ENCODE peak calls at places on chromosomes 13 and 19, in eight cellular contexts. G is CD8-positive, alpha-beta T cell; A is heart right ventricle; I is PC-9; N is dorsolateral prefrontal cortex; Z is A549; O is SK-N-SH; Y is IMR-90. L is an unnamed sample.

GRCh38 chr19:8456064-8456463 is 11.3 kb downstream of the HNRNPM start:
- DNase-seq in I (no peak), A (no peak), Y (no peak), O (no peak), N (no peak), G (no peak), Z (peak), L (no peak)

GRCh38 chr19:34131100-34131499 is 41.2 kb upstream of the LSM14A start:
- DNase-seq in A (no peak), N (no peak), I (no peak), Z (no peak), G (no peak), O (no peak), Y (peak), L (no peak)

GRCh38 chr13:97257800-97258799 is 36.0 kb downstream of the MBNL2 start:
- DNase-seq in G (no peak), Y (peak), N (no peak), A (peak), I (peak), O (no peak), Z (peak), L (peak)

GRCh38 chr19:18999016-18999758 is 34.1 kb downstream of the SUGP2 start:
- DNase-seq in N (peak), O (no peak), I (peak), A (peak), Y (peak), Z (no peak), G (no peak), L (no peak)

GRCh38 chr13:51269039-51269438 is 46.8 kb downstream of the FAM124A start:
- DNase-seq in N (no peak), I (no peak), O (no peak), A (no peak), Z (no peak), Y (peak), G (no peak), L (no peak)

GRCh38 chr13:31945202-31945978 is 86.2 kb upstream of the FRY start:
- DNase-seq in Y (peak), N (peak), Z (peak), G (no peak), I (peak), O (peak), A (peak), L (peak)

GRCh38 chr19:49812452-49812996 is 568 bp downstream of the FUZ start:
- DNase-seq in O (no peak), N (no peak), G (no peak), Y (no peak), I (no peak), Z (no peak), A (no peak), L (no peak)

GRCh38 chr13:45301263-45301662 is 39.7 kb downstream of the TPT1 start:
- DNase-seq in Y (no peak), N (no peak), Z (no peak), G (no peak), A (no peak), O (no peak), I (no peak), L (no peak)

GRCh38 chr13:106156468-106156867 is 379.0 kb downstream of the EFNB2 start:
- DNase-seq in N (no peak), G (no peak), O (no peak), A (no peak), Y (peak), Z (peak), I (peak), L (no peak)

GRCh38 chr19:3725640-3726310 is 17.6 kb downstream of the TJP3 start:
- DNase-seq in A (no peak), O (peak), Z (no peak), N (no peak), G (no peak), I (peak), Y (no peak), L (no peak)

GRCh38 chr13:34776984-34777913 is 164.8 kb upstream of the NBEA start:
- DNase-seq in Z (no peak), A (no peak), Y (no peak), O (no peak), N (no peak), I (no peak), G (no peak), L (no peak)

GRCh38 chr19:54517483-54517882 is 14.9 kb downstream of the LAIR2 start:
- DNase-seq in O (no peak), Z (peak), A (peak), G (peak), Y (peak), I (peak), N (no peak), L (no peak)

DNA sequence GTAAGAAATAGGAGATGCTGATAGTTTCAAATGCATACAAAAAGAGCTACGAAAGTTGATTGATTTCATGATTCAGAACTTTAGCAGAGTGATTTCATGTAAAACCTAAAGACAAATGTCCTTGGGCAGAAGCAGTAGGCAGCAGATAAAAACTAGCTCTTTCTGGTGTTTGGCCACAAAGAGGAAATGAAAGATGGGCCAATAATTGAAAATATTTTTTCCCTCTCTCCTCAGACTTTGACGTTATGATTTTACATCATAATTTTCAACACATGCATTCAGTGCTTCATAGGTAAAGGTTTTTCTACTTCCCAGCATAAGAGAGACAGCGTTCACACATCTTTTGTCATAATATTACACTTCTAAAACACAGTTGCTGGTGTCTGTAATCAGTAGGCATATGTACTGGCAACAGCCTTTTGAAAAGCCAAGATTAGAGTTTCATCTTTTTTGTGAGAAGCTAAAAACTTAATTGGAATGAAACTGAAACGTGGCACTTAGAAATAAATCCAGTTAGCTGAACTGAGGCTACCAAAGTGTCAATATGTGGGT is 9.3 kb downstream of the SCEL start:
- DNase-seq in G (no peak), N (no peak), I (no peak), O (no peak), Z (no peak), Y (no peak), A (no peak), L (no peak)
- H3K4me3 ChIP-seq in G (no peak), N (no peak), I (no peak), O (no peak), Z (no peak), Y (no peak), A (no peak), L (no peak)

GRCh38 chr19:955803-956746 is 28.1 kb upstream of the WDR18 start:
- DNase-seq in Y (no peak), A (no peak), O (no peak), Z (no peak), G (no peak), N (no peak), I (peak), L (peak)

GRCh38 chr19:954272-954671 is 28.4 kb downstream of the ARID3A start:
- DNase-seq in G (no peak), Z (no peak), A (no peak), I (no peak), N (no peak), Y (no peak), O (no peak), L (no peak)

GRCh38 chr19:952680-953500 is 27.1 kb downstream of the ARID3A start:
- DNase-seq in A (no peak), O (no peak), Y (no peak), I (peak), Z (no peak), N (no peak), G (peak), L (peak)

GRCh38 chr19:953501-954271 is 27.9 kb downstream of the ARID3A start:
- DNase-seq in G (no peak), Y (no peak), O (no peak), I (no peak), N (no peak), Z (no peak), A (no peak), L (no peak)

GRCh38 chr19:954672-955494 is 29.0 kb downstream of the ARID3A start:
- DNase-seq in N (no peak), G (no peak), Y (no peak), I (no peak), Z (no peak), A (no peak), O (no peak), L (no peak)
- H3K27ac ChIP-seq in N (no peak), G (no peak), Y (no peak), I (no peak), Z (peak), A (no peak), O (no peak), L (no peak)

GRCh38 chr13:93004919-93005318 is 221.7 kb upstream of the GPC6 start:
- DNase-seq in Y (peak), Z (peak), G (no peak), N (no peak), A (no peak), I (no peak), O (no peak), L (no peak)

GRCh38 chr13:93007928-93008327 is 218.7 kb upstream of the GPC6 start:
- DNase-seq in A (no peak), I (no peak), O (no peak), N (no peak), Y (no peak), Z (no peak), G (no peak), L (no peak)

GRCh38 chr13:93003531-93003930 is 223.1 kb upstream of the GPC6 start:
- DNase-seq in G (no peak), N (no peak), A (no peak), Y (no peak), O (no peak), I (no peak), Z (no peak), L (no peak)

DNA sequence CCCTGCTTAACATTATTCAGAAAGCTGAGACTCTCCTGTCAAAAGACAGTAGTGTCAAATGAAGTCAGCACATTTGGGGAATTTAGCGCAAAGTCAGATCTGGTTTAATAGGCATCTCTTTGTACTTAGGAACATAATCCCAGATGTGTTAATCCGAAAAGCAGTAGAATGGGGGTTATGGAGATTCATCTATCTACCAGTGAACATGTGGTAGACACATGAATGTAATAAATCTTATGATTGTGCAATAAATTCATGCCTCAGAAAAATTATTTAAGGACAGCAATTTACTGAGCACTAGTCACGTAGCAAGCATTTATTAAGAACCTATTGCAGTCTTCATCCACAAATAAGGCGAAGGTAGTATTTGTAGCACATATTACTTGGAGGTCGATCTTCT is 224.5 kb upstream of the GPC6 start:
- DNase-seq in G (no peak), I (no peak), Z (no peak), N (no peak), Y (no peak), A (no peak), O (no peak), L (no peak)
- TF ChIP-seq CTCF in G (no peak), I (no peak), Z (no peak), N (no peak), Y (no peak), A (no peak), O (no peak), L (no peak)

GRCh38 chr13:75489502-75490263 is 7.7 kb upstream of the TBC1D4 start:
- DNase-seq in N (no peak), I (peak), A (no peak), G (no peak), O (no peak), Y (peak), Z (peak), L (peak)
- H3K4me3 ChIP-seq in N (no peak), I (peak), A (no peak), G (no peak), O (no peak), Y (no peak), Z (peak), L (no peak)

GRCh38 chr13:40994581-40995230 is 24.4 kb downstream of the ELF1 start:
- DNase-seq in O (no peak), A (no peak), G (no peak), I (no peak), Z (no peak), Y (no peak), N (no peak), L (no peak)

GRCh38 chr13:40992678-40993077 is 26.4 kb downstream of the ELF1 start:
- DNase-seq in Z (no peak), N (no peak), Y (no peak), O (peak), G (no peak), I (no peak), A (no peak), L (no peak)

GRCh38 chr13:40995997-40996396 is 23.1 kb downstream of the ELF1 start:
- DNase-seq in O (no peak), Y (no peak), I (no peak), G (no peak), N (no peak), Z (no peak), A (no peak), L (no peak)

GRCh38 chr13:40993987-40994386 is 25.1 kb downstream of the ELF1 start:
- DNase-seq in A (no peak), I (peak), O (no peak), N (no peak), Z (no peak), Y (no peak), G (no peak), L (no peak)

GRCh38 chr13:40993119-40993518 is 26.0 kb downstream of the ELF1 start:
- DNase-seq in Y (no peak), O (no peak), G (no peak), N (no peak), I (no peak), A (no peak), Z (no peak), L (no peak)
- H3K27ac ChIP-seq in Y (no peak), O (no peak), G (no peak), N (peak), I (peak), A (no peak), Z (no peak), L (peak)